ENCODE peak calls at places on chromosomes 12 and 14, in four cellular contexts. M, U, T and D are unnamed samples.

GRCh38 chr14:90272523-90272922 is 16.2 kb downstream of the PSMC1 start:
- DNase-seq in M (no peak), U (no peak), T (no peak), D (peak)

GRCh38 chr12:11798856-11799530 is 149.5 kb downstream of the ETV6 start:
- DNase-seq in M (no peak), U (no peak), T (peak), D (no peak)

GRCh38 chr14:76775695-76776305 is 14.5 kb downstream of the VASH1 start:
- DNase-seq in M (no peak), U (no peak), T (peak), D (peak)

GRCh38 chr14:89093083-89093482 is 268.6 kb downstream of the TTC8 start:
- DNase-seq in M (no peak), U (no peak), T (no peak), D (no peak)

GRCh38 chr12:131980263-131980662 is 30.5 kb downstream of the EP400 start:
- DNase-seq in M (no peak), U (no peak), T (no peak), D (no peak)

GRCh38 chr12:86660488-86661171 is 404.4 kb upstream of the MGAT4C start:
- DNase-seq in M (no peak), U (peak), T (no peak), D (no peak)

GRCh38 chr14:65255583-65256443 is 153.5 kb upstream of the MAX start:
- DNase-seq in M (peak), U (no peak), T (no peak), D (no peak)

GRCh38 chr14:72104011-72104613 is 171.9 kb downstream of the RGS6 start:
- DNase-seq in M (peak), U (peak), T (peak), D (no peak)

GRCh38 chr14:100688598-100689499 is 37.8 kb upstream of the DLK1 start:
- DNase-seq in M (no peak), U (no peak), T (no peak), D (no peak)

GRCh38 chr12:10098762-10099161 is at the start of gene CLEC1A:
- DNase-seq in M (no peak), U (no peak), T (no peak), D (peak)

GRCh38 chr12:53233671-53234091 is 1.7 kb upstream of the RARG start:
- DNase-seq in M (no peak), U (no peak), T (no peak), D (peak)

GRCh38 chr12:47779943-47780504 is 7.0 kb downstream of the SLC48A1 start:
- DNase-seq in M (no peak), U (no peak), T (no peak), D (no peak)

GRCh38 chr12:71947645-71948105 is 9.0 kb downstream of the TPH2 start:
- DNase-seq in M (no peak), U (no peak), T (no peak), D (peak)

GRCh38 chr14:102930753-102931579 is 8.5 kb downstream of the AMN start:
- DNase-seq in M (peak), U (no peak), T (no peak), D (no peak)

GRCh38 chr14:68558096-68558495 is 234.8 kb downstream of the ZFP36L1 start:
- DNase-seq in M (no peak), U (no peak), T (no peak), D (no peak)

GRCh38 chr12:29574500-29574899 is 77.0 kb upstream of the OVCH1 start:
- DNase-seq in M (no peak), U (no peak), T (no peak), D (no peak)

GRCh38 chr14:22469541-22470303 is 119.3 kb downstream of the DAD1 start:
- DNase-seq in M (no peak), U (no peak), T (no peak), D (no peak)

GRCh38 chr12:117012189-117012805 is 86.9 kb downstream of the TESC start:
- DNase-seq in M (no peak), U (no peak), T (no peak), D (no peak)

GRCh38 chr12:117013726-117014125 is 85.5 kb downstream of the TESC start:
- DNase-seq in M (no peak), U (no peak), T (no peak), D (no peak)

GRCh38 chr12:117014342-117014887 is 84.8 kb downstream of the TESC start:
- DNase-seq in M (no peak), U (no peak), T (no peak), D (no peak)

GRCh38 chr12:117018276-117018675 is 80.9 kb downstream of the TESC start:
- DNase-seq in M (no peak), U (no peak), T (no peak), D (no peak)

GRCh38 chr12:117015811-117016210 is 83.4 kb downstream of the TESC start:
- DNase-seq in M (no peak), U (no peak), T (no peak), D (no peak)
- TF ChIP-seq EP300 in M (no peak), U (no peak), T (no peak), D (no peak)

GRCh38 chr12:95230313-95230712 is 12.7 kb downstream of the VEZT start:
- DNase-seq in M (no peak), U (no peak), T (no peak), D (no peak)

GRCh38 chr12:95231190-95231589 is 13.6 kb downstream of the VEZT start:
- DNase-seq in M (no peak), U (peak), T (no peak), D (no peak)

GRCh38 chr12:95227818-95228356 is 10.3 kb downstream of the VEZT start:
- DNase-seq in M (no peak), U (no peak), T (no peak), D (no peak)

GRCh38 chr12:95225645-95226212 is 8.1 kb downstream of the VEZT start:
- DNase-seq in M (no peak), U (no peak), T (no peak), D (no peak)

DNA sequence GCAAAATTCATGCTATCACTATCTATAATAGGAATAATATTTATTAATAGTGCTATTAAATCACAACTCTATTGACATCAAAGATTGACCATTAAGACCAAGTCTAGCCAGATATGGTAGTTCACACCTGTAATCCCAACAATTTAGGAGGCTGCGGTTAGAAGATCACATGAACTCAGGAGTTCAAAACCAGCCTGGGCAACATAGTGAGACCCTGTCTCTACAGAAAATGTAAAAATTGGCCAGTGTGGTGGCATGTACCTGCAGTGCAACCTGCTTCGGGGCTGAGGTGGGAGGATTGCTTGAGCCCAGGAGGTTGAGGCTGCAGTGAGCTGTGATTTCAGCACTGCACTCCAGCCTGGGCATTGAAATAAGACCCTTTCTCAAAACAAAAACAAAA is 11.0 kb downstream of the VEZT start:
- DNase-seq in M (no peak), U (no peak), T (no peak), D (no peak)
- TF ChIP-seq EP300 in M (no peak), U (no peak), T (no peak), D (no peak)

GRCh38 chr14:86722612-86723253 is 1192.8 kb downstream of the FLRT2 start:
- DNase-seq in M (no peak), U (no peak), T (no peak), D (no peak)
- TF ChIP-seq EP300 in M (no peak), U (no peak), T (no peak), D (no peak)

GRCh38 chr14:55272922-55273321 is 1.7 kb downstream of the FBXO34 start:
- DNase-seq in M (no peak), U (no peak), T (no peak), D (no peak)

GRCh38 chr14:55272415-55272786 is 1.2 kb downstream of the FBXO34 start:
- DNase-seq in M (no peak), U (no peak), T (no peak), D (no peak)

GRCh38 chr14:55274144-55274543 is 2.9 kb downstream of the FBXO34 start:
- DNase-seq in M (no peak), U (no peak), T (no peak), D (no peak)

GRCh38 chr14:55276736-55277135 is 5.5 kb downstream of the FBXO34 start:
- DNase-seq in M (no peak), U (no peak), T (no peak), D (no peak)

DNA sequence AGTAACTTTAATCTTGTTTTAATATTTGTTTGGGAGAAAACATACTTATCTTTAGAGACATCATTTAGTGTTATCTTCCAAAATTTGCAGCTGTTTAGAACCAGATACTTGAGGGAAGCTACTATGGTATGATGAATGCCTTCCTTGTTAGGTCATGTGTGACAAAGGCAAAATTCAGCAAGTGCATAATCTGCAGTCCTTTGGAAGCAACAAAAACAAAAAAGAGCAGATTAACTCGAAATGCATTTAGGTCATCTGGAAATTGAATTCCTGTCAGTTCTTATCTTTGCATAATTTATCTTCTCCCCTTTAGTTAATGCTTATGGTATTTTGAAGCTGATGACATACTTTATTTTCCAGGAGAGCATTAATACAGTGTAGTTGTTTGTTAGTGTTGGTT is 3.5 kb downstream of the FBXO34 start:
- DNase-seq in M (no peak), U (no peak), T (no peak), D (no peak)
- TF ChIP-seq EP300 in M (no peak), U (no peak), T (no peak), D (no peak)

GRCh38 chr12:4991373-4991772 is 52.3 kb upstream of the KCNA5 start:
- DNase-seq in M (no peak), U (no peak), T (no peak), D (no peak)
- TF ChIP-seq EP300 in M (no peak), U (no peak), T (no peak), D (no peak)